ENCODE peak calls at places on chromosomes 11 and 22, in six cellular contexts. One of them, this sample, is unnamed.

GRCh38 chr11:44564653-44565007 is 833 bp upstream of the CD82 start:
- DNase-seq in AG08396: peak
- DNase-seq in AG10803: peak
- DNase-seq in T follicular helper cell: no peak
- DNase-seq in stimulated activated CD4-positive, alpha-beta T cell treated with anti-CD3 and anti-CD28 coated beads, Interleukin-2, amount 100 ng/mL, for 48 hours: no peak
- DNase-seq in AG09309: peak
- DNase-seq in this sample: no peak

GRCh38 chr11:104905271-104905670 is 7.0 kb upstream of the CASP12 start:
- DNase-seq in stimulated activated CD4-positive, alpha-beta T cell treated with anti-CD3 and anti-CD28 coated beads, Interleukin-2, amount 100 ng/mL, for 48 hours: no peak
- DNase-seq in AG08396: no peak
- DNase-seq in AG10803: no peak
- DNase-seq in AG09309: no peak
- DNase-seq in T follicular helper cell: no peak
- DNase-seq in this sample: no peak

GRCh38 chr11:105092255-105093239 is 47.0 kb downstream of the CARD18 start:
- DNase-seq in AG08396: no peak
- DNase-seq in AG10803: no peak
- DNase-seq in AG09309: no peak
- DNase-seq in T follicular helper cell: no peak
- DNase-seq in stimulated activated CD4-positive, alpha-beta T cell treated with anti-CD3 and anti-CD28 coated beads, Interleukin-2, amount 100 ng/mL, for 48 hours: no peak
- DNase-seq in this sample: no peak

GRCh38 chr11:65224939-65225283 is 36.9 kb upstream of the POLA2 start:
- DNase-seq in AG10803: peak
- DNase-seq in T follicular helper cell: no peak
- DNase-seq in AG09309: peak
- DNase-seq in AG08396: peak
- DNase-seq in stimulated activated CD4-positive, alpha-beta T cell treated with anti-CD3 and anti-CD28 coated beads, Interleukin-2, amount 100 ng/mL, for 48 hours: no peak
- DNase-seq in this sample: no peak

GRCh38 chr11:63813563-63814382 is 517 bp downstream of the SPINDOC start:
- DNase-seq in stimulated activated CD4-positive, alpha-beta T cell treated with anti-CD3 and anti-CD28 coated beads, Interleukin-2, amount 100 ng/mL, for 48 hours: peak
- DNase-seq in AG10803: peak
- DNase-seq in T follicular helper cell: peak
- DNase-seq in AG09309: no peak
- DNase-seq in AG08396: peak
- DNase-seq in this sample: no peak

GRCh38 chr11:73361953-73362776 is 14.0 kb upstream of the RELT start:
- DNase-seq in AG10803: no peak
- DNase-seq in stimulated activated CD4-positive, alpha-beta T cell treated with anti-CD3 and anti-CD28 coated beads, Interleukin-2, amount 100 ng/mL, for 48 hours: no peak
- DNase-seq in T follicular helper cell: no peak
- DNase-seq in AG09309: no peak
- DNase-seq in AG08396: peak
- DNase-seq in this sample: peak

GRCh38 chr11:71252434-71252781 is at the start of gene SHANK2:
- DNase-seq in stimulated activated CD4-positive, alpha-beta T cell treated with anti-CD3 and anti-CD28 coated beads, Interleukin-2, amount 100 ng/mL, for 48 hours: no peak
- DNase-seq in AG08396: peak
- DNase-seq in AG09309: no peak
- DNase-seq in AG10803: no peak
- DNase-seq in T follicular helper cell: no peak
- DNase-seq in this sample: no peak

GRCh38 chr11:846496-847098 is 3.9 kb downstream of the TSPAN4 start:
- DNase-seq in AG10803: peak
- DNase-seq in T follicular helper cell: no peak
- DNase-seq in AG09309: no peak
- DNase-seq in stimulated activated CD4-positive, alpha-beta T cell treated with anti-CD3 and anti-CD28 coated beads, Interleukin-2, amount 100 ng/mL, for 48 hours: no peak
- DNase-seq in AG08396: peak
- DNase-seq in this sample: no peak

GRCh38 chr11:100340416-100341323 is 346.4 kb upstream of the ARHGAP42 start:
- DNase-seq in AG09309: no peak
- DNase-seq in stimulated activated CD4-positive, alpha-beta T cell treated with anti-CD3 and anti-CD28 coated beads, Interleukin-2, amount 100 ng/mL, for 48 hours: no peak
- DNase-seq in T follicular helper cell: no peak
- DNase-seq in AG10803: no peak
- DNase-seq in AG08396: no peak
- DNase-seq in this sample: no peak

GRCh38 chr22:31829505-31829904 is 75.7 kb downstream of the DEPDC5 start:
- DNase-seq in AG09309: peak
- DNase-seq in stimulated activated CD4-positive, alpha-beta T cell treated with anti-CD3 and anti-CD28 coated beads, Interleukin-2, amount 100 ng/mL, for 48 hours: peak
- DNase-seq in AG10803: peak
- DNase-seq in AG08396: peak
- DNase-seq in T follicular helper cell: no peak
- DNase-seq in this sample: no peak

GRCh38 chr11:68351450-68352275 is 39.3 kb downstream of the LRP5 start:
- DNase-seq in AG08396: no peak
- DNase-seq in stimulated activated CD4-positive, alpha-beta T cell treated with anti-CD3 and anti-CD28 coated beads, Interleukin-2, amount 100 ng/mL, for 48 hours: no peak
- DNase-seq in T follicular helper cell: no peak
- DNase-seq in AG10803: no peak
- DNase-seq in AG09309: no peak
- DNase-seq in this sample: no peak

GRCh38 chr22:37258005-37258790 is 14.1 kb upstream of the RAC2 start:
- DNase-seq in AG08396: no peak
- DNase-seq in AG10803: no peak
- DNase-seq in T follicular helper cell: no peak
- DNase-seq in AG09309: no peak
- DNase-seq in stimulated activated CD4-positive, alpha-beta T cell treated with anti-CD3 and anti-CD28 coated beads, Interleukin-2, amount 100 ng/mL, for 48 hours: no peak
- DNase-seq in this sample: no peak

GRCh38 chr22:48483764-48484528 is 1343.7 kb downstream of the BRD1 start:
- DNase-seq in T follicular helper cell: no peak
- DNase-seq in stimulated activated CD4-positive, alpha-beta T cell treated with anti-CD3 and anti-CD28 coated beads, Interleukin-2, amount 100 ng/mL, for 48 hours: no peak
- DNase-seq in AG10803: no peak
- DNase-seq in AG09309: no peak
- DNase-seq in AG08396: no peak
- DNase-seq in this sample: no peak

GRCh38 chr22:44795701-44796630 is 43.6 kb downstream of the ARHGAP8 start:
- DNase-seq in stimulated activated CD4-positive, alpha-beta T cell treated with anti-CD3 and anti-CD28 coated beads, Interleukin-2, amount 100 ng/mL, for 48 hours: no peak
- DNase-seq in AG10803: no peak
- DNase-seq in T follicular helper cell: no peak
- DNase-seq in AG08396: no peak
- DNase-seq in AG09309: no peak
- DNase-seq in this sample: no peak

GRCh38 chr11:34869425-34869824 is 46.8 kb downstream of the APIP start:
- DNase-seq in AG08396: no peak
- DNase-seq in T follicular helper cell: no peak
- DNase-seq in stimulated activated CD4-positive, alpha-beta T cell treated with anti-CD3 and anti-CD28 coated beads, Interleukin-2, amount 100 ng/mL, for 48 hours: no peak
- DNase-seq in AG10803: no peak
- DNase-seq in AG09309: no peak
- DNase-seq in this sample: no peak

GRCh38 chr22:20239951-20240773 is 28.0 kb downstream of the RTN4R start:
- DNase-seq in AG09309: no peak
- DNase-seq in AG08396: no peak
- DNase-seq in T follicular helper cell: no peak
- DNase-seq in stimulated activated CD4-positive, alpha-beta T cell treated with anti-CD3 and anti-CD28 coated beads, Interleukin-2, amount 100 ng/mL, for 48 hours: no peak
- DNase-seq in AG10803: no peak
- DNase-seq in this sample: no peak

GRCh38 chr11:102794382-102794781 is 3.6 kb downstream of the MMP1 start:
- DNase-seq in AG10803: peak
- DNase-seq in AG08396: no peak
- DNase-seq in stimulated activated CD4-positive, alpha-beta T cell treated with anti-CD3 and anti-CD28 coated beads, Interleukin-2, amount 100 ng/mL, for 48 hours: no peak
- DNase-seq in AG09309: no peak
- DNase-seq in T follicular helper cell: no peak
- DNase-seq in this sample: no peak

GRCh38 chr11:128290106-128290840 is 297.1 kb downstream of the ETS1 start:
- DNase-seq in AG09309: peak
- DNase-seq in stimulated activated CD4-positive, alpha-beta T cell treated with anti-CD3 and anti-CD28 coated beads, Interleukin-2, amount 100 ng/mL, for 48 hours: peak
- DNase-seq in AG08396: peak
- DNase-seq in T follicular helper cell: peak
- DNase-seq in AG10803: peak
- DNase-seq in this sample: peak

GRCh38 chr11:86087281-86087680 is 18.4 kb upstream of the PICALM start:
- DNase-seq in T follicular helper cell: no peak
- DNase-seq in AG10803: no peak
- DNase-seq in stimulated activated CD4-positive, alpha-beta T cell treated with anti-CD3 and anti-CD28 coated beads, Interleukin-2, amount 100 ng/mL, for 48 hours: no peak
- DNase-seq in AG08396: no peak
- DNase-seq in AG09309: no peak
- DNase-seq in this sample: no peak

GRCh38 chr22:34943830-34944229 is 122.1 kb upstream of the ISX start:
- DNase-seq in AG08396: no peak
- DNase-seq in AG10803: no peak
- DNase-seq in stimulated activated CD4-positive, alpha-beta T cell treated with anti-CD3 and anti-CD28 coated beads, Interleukin-2, amount 100 ng/mL, for 48 hours: no peak
- DNase-seq in AG09309: no peak
- DNase-seq in T follicular helper cell: no peak
- DNase-seq in this sample: no peak

GRCh38 chr11:65126624-65127274 is 4.6 kb downstream of the MRPL49 start:
- DNase-seq in T follicular helper cell: no peak
- DNase-seq in AG09309: no peak
- DNase-seq in AG08396: no peak
- DNase-seq in stimulated activated CD4-positive, alpha-beta T cell treated with anti-CD3 and anti-CD28 coated beads, Interleukin-2, amount 100 ng/mL, for 48 hours: no peak
- DNase-seq in AG10803: no peak
- DNase-seq in this sample: no peak

GRCh38 chr11:26762089-26762488 is 40.2 kb upstream of the SLC5A12 start:
- DNase-seq in AG09309: no peak
- DNase-seq in stimulated activated CD4-positive, alpha-beta T cell treated with anti-CD3 and anti-CD28 coated beads, Interleukin-2, amount 100 ng/mL, for 48 hours: no peak
- DNase-seq in T follicular helper cell: no peak
- DNase-seq in AG10803: no peak
- DNase-seq in AG08396: no peak
- DNase-seq in this sample: no peak

GRCh38 chr11:14360976-14361375 is 2.0 kb upstream of the RRAS2 start:
- DNase-seq in AG09309: no peak
- DNase-seq in AG10803: no peak
- DNase-seq in T follicular helper cell: no peak
- DNase-seq in stimulated activated CD4-positive, alpha-beta T cell treated with anti-CD3 and anti-CD28 coated beads, Interleukin-2, amount 100 ng/mL, for 48 hours: no peak
- DNase-seq in AG08396: no peak
- DNase-seq in this sample: no peak

This sample was measured in T-cell.